ENCODE peak calls at places on chromosomes 13 and 19, in five cellular contexts. One of them, this sample, is unnamed. For H3K27me3 and H3K9me3, the result is how much of the 10 kb centered on the place peaks cover.

GRCh38 chr19:35357867-35358573 is at the start of gene FFAR3:
- DNase-seq in tibial artery: peak
- DNase-seq in neural progenitor cell: no peak
- DNase-seq in H9: no peak
- DNase-seq in Panc1: no peak
- DNase-seq in this sample: peak

GRCh38 chr13:97567510-97568243 is 133.7 kb downstream of the RAP2A start:
- DNase-seq in Panc1: no peak
- DNase-seq in tibial artery: peak
- DNase-seq in neural progenitor cell: no peak
- DNase-seq in H9: peak
- DNase-seq in this sample: no peak

GRCh38 chr13:110702591-110703526 is 3.1 kb downstream of the CARS2 start:
- DNase-seq in H9: no peak
- DNase-seq in neural progenitor cell: no peak
- DNase-seq in tibial artery: no peak
- DNase-seq in Panc1: no peak
- DNase-seq in this sample: no peak

GRCh38 chr19:12665281-12665573 is 1.3 kb downstream of the MAN2B1 start:
- DNase-seq in Panc1: no peak
- DNase-seq in tibial artery: peak
- DNase-seq in neural progenitor cell: no peak
- DNase-seq in H9: no peak
- DNase-seq in this sample: peak

GRCh38 chr13:62931901-62932883 is 1516.5 kb upstream of the PCDH20 start:
- DNase-seq in Panc1: no peak
- DNase-seq in neural progenitor cell: no peak
- DNase-seq in tibial artery: no peak
- DNase-seq in H9: no peak
- DNase-seq in this sample: no peak

GRCh38 chr13:99600318-99600717 is 99.0 kb downstream of the TM9SF2 start:
- DNase-seq in tibial artery: no peak
- DNase-seq in Panc1: no peak
- DNase-seq in H9: peak
- DNase-seq in neural progenitor cell: peak
- DNase-seq in this sample: no peak

GRCh38 chr19:57473646-57474045 is 3.7 kb downstream of the ZNF772 start:
- DNase-seq in neural progenitor cell: no peak
- DNase-seq in Panc1: no peak
- DNase-seq in tibial artery: no peak
- DNase-seq in H9: no peak
- DNase-seq in this sample: no peak

GRCh38 chr13:62473190-62473943 is 1057.7 kb upstream of the PCDH20 start:
- DNase-seq in Panc1: no peak
- DNase-seq in tibial artery: no peak
- DNase-seq in H9: no peak
- DNase-seq in neural progenitor cell: no peak
- DNase-seq in this sample: no peak

GRCh38 chr13:65593298-65593874 is 1636.8 kb downstream of the PCDH9 start:
- DNase-seq in neural progenitor cell: no peak
- DNase-seq in Panc1: no peak
- DNase-seq in tibial artery: no peak
- DNase-seq in H9: no peak
- DNase-seq in this sample: no peak

GRCh38 chr19:4374451-4375163 is 25.7 kb downstream of the SH3GL1 start:
- DNase-seq in Panc1: peak
- DNase-seq in H9: peak
- DNase-seq in neural progenitor cell: no peak
- DNase-seq in tibial artery: peak
- DNase-seq in this sample: peak

GRCh38 chr13:20716951-20717350 is 13.5 kb downstream of the IL17D start:
- DNase-seq in neural progenitor cell: peak
- DNase-seq in Panc1: no peak
- DNase-seq in H9: no peak
- DNase-seq in tibial artery: no peak
- DNase-seq in this sample: no peak

GRCh38 chr19:48246101-48246500 is 9.6 kb downstream of the CARD8 start:
- DNase-seq in tibial artery: no peak
- DNase-seq in Panc1: no peak
- DNase-seq in neural progenitor cell: no peak
- DNase-seq in H9: no peak
- DNase-seq in this sample: no peak

GRCh38 chr19:11821474-11821873 is 7.4 kb downstream of the ZNF440 start:
- DNase-seq in H9: no peak
- DNase-seq in tibial artery: no peak
- DNase-seq in neural progenitor cell: no peak
- DNase-seq in Panc1: no peak
- DNase-seq in this sample: no peak

GRCh38 chr13:91357613-91358383 is 10.3 kb downstream of the MIR17HG start:
- DNase-seq in H9: no peak
- DNase-seq in neural progenitor cell: no peak
- DNase-seq in tibial artery: no peak
- DNase-seq in Panc1: no peak
- DNase-seq in this sample: no peak

GRCh38 chr13:106536244-106537034 is 977 bp upstream of the EFNB2 start:
- DNase-seq in tibial artery: peak
- DNase-seq in neural progenitor cell: peak
- DNase-seq in H9: peak
- DNase-seq in Panc1: peak
- DNase-seq in this sample: peak

GRCh38 chr13:41608779-41609178 is 151.4 kb downstream of the RGCC start:
- DNase-seq in neural progenitor cell: no peak
- DNase-seq in Panc1: no peak
- DNase-seq in tibial artery: no peak
- DNase-seq in H9: no peak
- DNase-seq in this sample: no peak

GRCh38 chr13:31998131-31998530 is 33.4 kb upstream of the FRY start:
- DNase-seq in Panc1: no peak
- DNase-seq in tibial artery: no peak
- DNase-seq in H9: no peak
- DNase-seq in neural progenitor cell: no peak
- DNase-seq in this sample: no peak

GRCh38 chr13:26949701-26950345 is 189.2 kb upstream of the GPR12 start:
- DNase-seq in neural progenitor cell: no peak
- DNase-seq in H9: no peak
- DNase-seq in Panc1: no peak
- DNase-seq in tibial artery: no peak
- DNase-seq in this sample: no peak

GRCh38 chr19:4139614-4140236 is 13.7 kb upstream of the CREB3L3 start:
- DNase-seq in neural progenitor cell: peak
- DNase-seq in Panc1: peak
- DNase-seq in H9: peak
- DNase-seq in tibial artery: peak
- DNase-seq in this sample: peak

GRCh38 chr13:35953537-35954206 is 177.5 kb downstream of the DCLK1 start:
- DNase-seq in tibial artery: peak
- DNase-seq in Panc1: no peak
- DNase-seq in neural progenitor cell: peak
- DNase-seq in H9: peak
- DNase-seq in this sample: peak

GRCh38 chr19:34482380-34483250 is 1.1 kb downstream of the WTIP start:
- DNase-seq in neural progenitor cell: peak
- DNase-seq in tibial artery: peak
- DNase-seq in H9: no peak
- DNase-seq in Panc1: no peak
- DNase-seq in this sample: no peak

GRCh38 chr13:26460652-26461051 is 96.8 kb upstream of the WASF3 start:
- DNase-seq in H9: no peak
- DNase-seq in neural progenitor cell: no peak
- DNase-seq in Panc1: no peak
- DNase-seq in tibial artery: no peak
- DNase-seq in this sample: peak

GRCh38 chr13:37488682-37489081 is 109.9 kb downstream of the POSTN start:
- DNase-seq in neural progenitor cell: no peak
- DNase-seq in Panc1: no peak
- DNase-seq in tibial artery: no peak
- DNase-seq in H9: no peak
- DNase-seq in this sample: no peak

GRCh38 chr19:13169769-13170168 is 19.6 kb downstream of the IER2 start:
- DNase-seq in tibial artery: no peak
- DNase-seq in H9: no peak
- DNase-seq in Panc1: no peak
- DNase-seq in neural progenitor cell: no peak
- DNase-seq in this sample: no peak

GRCh38 chr13:53240316-53240715 is 211.7 kb downstream of the OLFM4 start:
- DNase-seq in Panc1: no peak
- DNase-seq in neural progenitor cell: no peak
- DNase-seq in tibial artery: no peak
- DNase-seq in H9: no peak
- DNase-seq in this sample: no peak
- H3K27me3 ChIP-seq in Panc1: under half
- H3K27me3 ChIP-seq in neural progenitor cell: under half
- H3K27me3 ChIP-seq in tibial artery: under half
- H3K27me3 ChIP-seq in H9: under half
- H3K27me3 ChIP-seq in this sample: under half

DNA sequence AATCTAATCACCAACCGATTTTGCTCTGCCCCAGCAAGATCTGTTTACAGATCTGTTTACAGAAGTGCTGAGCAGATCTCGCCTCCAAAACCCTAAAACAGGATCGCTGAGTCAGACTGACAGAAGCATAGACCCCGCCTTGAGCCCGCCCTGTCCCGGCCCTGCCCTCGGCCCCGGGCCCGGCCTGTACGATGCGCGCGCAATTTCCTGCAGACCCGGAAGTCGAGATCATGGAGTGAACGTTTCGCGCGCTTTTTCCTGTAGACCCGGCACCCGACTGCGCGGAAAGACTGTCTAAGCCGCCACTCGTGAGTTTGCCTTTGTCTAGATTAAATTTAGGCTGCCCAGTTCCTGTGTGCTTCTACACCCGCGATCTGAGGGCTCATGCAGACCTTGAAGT is at the start of gene ZNF534:
- DNase-seq in Panc1: no peak
- DNase-seq in H9: no peak
- DNase-seq in neural progenitor cell: no peak
- DNase-seq in tibial artery: no peak
- DNase-seq in this sample: no peak
- H3K9me3 ChIP-seq in Panc1: under half
- H3K9me3 ChIP-seq in H9: half or more
- H3K9me3 ChIP-seq in neural progenitor cell: under half
- H3K9me3 ChIP-seq in tibial artery: half or more
- H3K9me3 ChIP-seq in this sample: half or more

GRCh38 chr13:29501674-29502073 is 93.8 kb downstream of the SLC7A1 start:
- DNase-seq in tibial artery: no peak
- DNase-seq in neural progenitor cell: no peak
- DNase-seq in Panc1: no peak
- DNase-seq in H9: no peak
- DNase-seq in this sample: no peak
- TF ChIP-seq CTCF in tibial artery: no peak
- TF ChIP-seq CTCF in neural progenitor cell: no peak
- TF ChIP-seq CTCF in Panc1: no peak
- TF ChIP-seq CTCF in H9: no peak
- TF ChIP-seq CTCF in this sample: no peak

GRCh38 chr19:1764293-1764683 is 11.0 kb downstream of the ONECUT3 start:
- DNase-seq in tibial artery: no peak
- DNase-seq in H9: no peak
- DNase-seq in neural progenitor cell: no peak
- DNase-seq in Panc1: no peak
- DNase-seq in this sample: no peak

GRCh38 chr19:1767464-1767933 is 14.2 kb downstream of the ONECUT3 start:
- DNase-seq in tibial artery: no peak
- DNase-seq in H9: no peak
- DNase-seq in neural progenitor cell: peak
- DNase-seq in Panc1: no peak
- DNase-seq in this sample: no peak

GRCh38 chr19:1765182-1765903 is 12.0 kb downstream of the ONECUT3 start:
- DNase-seq in neural progenitor cell: no peak
- DNase-seq in H9: no peak
- DNase-seq in Panc1: no peak
- DNase-seq in tibial artery: no peak
- DNase-seq in this sample: no peak

GRCh38 chr19:1766800-1767352 is 13.6 kb downstream of the ONECUT3 start:
- DNase-seq in neural progenitor cell: no peak
- DNase-seq in H9: no peak
- DNase-seq in Panc1: no peak
- DNase-seq in tibial artery: no peak
- DNase-seq in this sample: no peak

GRCh38 chr19:1765904-1766799 is 12.8 kb downstream of the ONECUT3 start:
- DNase-seq in neural progenitor cell: no peak
- DNase-seq in H9: no peak
- DNase-seq in Panc1: no peak
- DNase-seq in tibial artery: no peak
- DNase-seq in this sample: no peak
- H3K27me3 ChIP-seq in neural progenitor cell: half or more
- H3K27me3 ChIP-seq in H9: half or more
- H3K27me3 ChIP-seq in Panc1: under half
- H3K27me3 ChIP-seq in tibial artery: under half
- H3K27me3 ChIP-seq in this sample: half or more

DNA sequence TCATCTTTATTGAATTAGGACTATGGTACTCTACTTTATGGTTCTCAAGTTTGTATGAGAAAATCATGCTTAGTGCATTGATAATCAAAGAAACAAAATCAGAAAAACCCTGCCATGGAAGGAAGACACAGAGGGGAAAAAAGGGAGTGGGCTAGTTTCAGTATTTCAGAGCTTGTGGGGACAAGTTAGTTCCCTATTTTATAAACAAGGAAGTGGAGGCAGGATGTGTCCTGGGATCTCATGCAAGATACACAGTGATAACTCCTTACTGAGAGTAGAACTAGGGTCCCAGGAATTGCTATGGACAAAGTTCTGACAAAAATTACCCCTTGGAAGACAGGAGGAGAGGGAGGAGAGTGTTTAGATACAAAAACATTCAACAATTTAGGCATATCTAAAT is 1277.3 kb downstream of the UQCRFS1 start:
- DNase-seq in tibial artery: no peak
- DNase-seq in Panc1: no peak
- DNase-seq in H9: no peak
- DNase-seq in neural progenitor cell: no peak
- DNase-seq in this sample: no peak
- H3K9me3 ChIP-seq in tibial artery: under half
- H3K9me3 ChIP-seq in Panc1: under half
- H3K9me3 ChIP-seq in H9: half or more
- H3K9me3 ChIP-seq in neural progenitor cell: under half
- H3K9me3 ChIP-seq in this sample: under half

GRCh38 chr19:32598022-32598421 is 17.0 kb downstream of the PDCD5 start:
- DNase-seq in neural progenitor cell: no peak
- DNase-seq in H9: no peak
- DNase-seq in Panc1: no peak
- DNase-seq in tibial artery: peak
- DNase-seq in this sample: no peak

GRCh38 chr19:32595491-32595890 is 14.5 kb downstream of the PDCD5 start:
- DNase-seq in Panc1: no peak
- DNase-seq in H9: no peak
- DNase-seq in neural progenitor cell: no peak
- DNase-seq in tibial artery: no peak
- DNase-seq in this sample: no peak

GRCh38 chr19:32603961-32604360 is 23.0 kb downstream of the PDCD5 start:
- DNase-seq in Panc1: no peak
- DNase-seq in H9: no peak
- DNase-seq in tibial artery: peak
- DNase-seq in neural progenitor cell: no peak
- DNase-seq in this sample: no peak

GRCh38 chr19:32599258-32599657 is 18.3 kb downstream of the PDCD5 start:
- DNase-seq in neural progenitor cell: no peak
- DNase-seq in Panc1: no peak
- DNase-seq in H9: no peak
- DNase-seq in tibial artery: no peak
- DNase-seq in this sample: no peak

GRCh38 chr19:32599736-32600157 is 18.8 kb downstream of the PDCD5 start:
- DNase-seq in tibial artery: no peak
- DNase-seq in Panc1: peak
- DNase-seq in neural progenitor cell: peak
- DNase-seq in H9: no peak
- DNase-seq in this sample: no peak
- TF ChIP-seq CTCF in tibial artery: peak
- TF ChIP-seq CTCF in Panc1: peak
- TF ChIP-seq CTCF in neural progenitor cell: peak
- TF ChIP-seq CTCF in H9: peak
- TF ChIP-seq CTCF in this sample: peak